ENCODE peak calls at places on chromosomes 13 and 19, in seven cellular contexts. M is mesenteric fat pad; F is PC-3; Q is endothelial cell; X is EL; O is left ventricle myocardium inferior; U is CD4-positive, alpha-beta T cell. Y is an unnamed sample.

GRCh38 chr19:2464389-2464788 is 7.6 kb upstream of the LMNB2 start:
- DNase-seq in X (no peak), F (no peak), Q (no peak), U (no peak), O (no peak), M (no peak), Y (no peak)

GRCh38 chr13:33446821-33447481 is 161.4 kb upstream of the STARD13 start:
- DNase-seq in Q (no peak), F (peak), U (no peak), M (no peak), X (no peak), O (no peak), Y (no peak)

GRCh38 chr19:3335431-3336350 is 30.7 kb upstream of the NFIC start:
- DNase-seq in X (peak), F (peak), U (no peak), Q (no peak), M (no peak), O (peak), Y (no peak)

GRCh38 chr13:77168232-77168631 is 141.3 kb upstream of the FBXL3 start:
- DNase-seq in O (no peak), U (no peak), Q (no peak), X (no peak), M (no peak), F (peak), Y (no peak)

GRCh38 chr13:65926750-65927171 is 1303.4 kb downstream of the PCDH9 start:
- DNase-seq in M (no peak), F (peak), U (no peak), O (peak), X (no peak), Q (peak), Y (no peak)

GRCh38 chr13:35987572-35988513 is 143.3 kb downstream of the DCLK1 start:
- DNase-seq in O (no peak), X (no peak), M (no peak), U (no peak), Q (no peak), F (no peak), Y (no peak)

GRCh38 chr13:30998548-30999140 is 66.2 kb downstream of the TEX26 start:
- DNase-seq in X (no peak), F (no peak), M (no peak), Q (no peak), O (no peak), U (no peak), Y (no peak)

GRCh38 chr19:40453151-40453735 is 9.1 kb upstream of the SERTAD3 start:
- DNase-seq in Q (no peak), X (no peak), M (no peak), U (no peak), F (no peak), O (no peak), Y (no peak)

GRCh38 chr19:46040952-46041500 is at the start of gene IGFL4:
- DNase-seq in F (peak), Q (no peak), U (no peak), M (no peak), O (no peak), X (peak), Y (no peak)

GRCh38 chr13:37618554-37618953 is 20.0 kb upstream of the POSTN start:
- DNase-seq in X (peak), Q (no peak), M (no peak), U (no peak), O (no peak), F (no peak), Y (no peak)

GRCh38 chr13:50449465-50449864 is 394.0 kb downstream of the DLEU7 start:
- DNase-seq in Q (no peak), X (no peak), U (no peak), M (no peak), O (no peak), F (no peak), Y (no peak)

GRCh38 chr19:8571006-8571411 is 6.2 kb downstream of the MYO1F start:
- DNase-seq in U (peak), X (peak), Q (no peak), M (no peak), O (peak), F (peak), Y (peak)

GRCh38 chr19:40335855-40336700 is 12.1 kb downstream of the C19orf47 start:
- DNase-seq in M (no peak), X (no peak), Q (no peak), F (no peak), O (no peak), U (no peak), Y (no peak)

GRCh38 chr13:112449545-112449930 is 73.4 kb downstream of the SPACA7 start:
- DNase-seq in F (no peak), Q (no peak), U (no peak), X (no peak), M (no peak), O (no peak), Y (no peak)

GRCh38 chr13:92390217-92390616 is 836.4 kb upstream of the GPC6 start:
- DNase-seq in X (no peak), M (no peak), O (no peak), F (no peak), U (no peak), Q (no peak), Y (no peak)

GRCh38 chr13:58876473-58876872 is 1244.9 kb downstream of the PCDH17 start:
- DNase-seq in Q (no peak), O (no peak), F (no peak), M (no peak), X (no peak), U (no peak), Y (no peak)

GRCh38 chr19:28313633-28314032 is 899.3 kb downstream of the UQCRFS1 start:
- DNase-seq in O (peak), U (no peak), F (peak), X (peak), M (no peak), Q (no peak), Y (no peak)

GRCh38 chr13:111401755-111402154 is 81.3 kb downstream of the TEX29 start:
- DNase-seq in X (no peak), Q (no peak), F (no peak), U (no peak), M (peak), O (no peak), Y (no peak)

GRCh38 chr19:41924151-41925145 is 3.8 kb downstream of the ERFL start:
- DNase-seq in X (no peak), M (no peak), F (no peak), U (no peak), O (no peak), Q (no peak), Y (no peak)

GRCh38 chr19:3062165-3063105 is at the start of gene TLE5:
- DNase-seq in F (peak), O (peak), Q (peak), M (no peak), U (peak), X (peak), Y (peak)